ENCODE peak calls at places on chromosomes 5 and 9, in four cellular contexts. P is cardiac fibroblast, T is stomach, D is heart left ventricle. N is an unnamed sample.

GRCh38 chr5:113202904-113203716 is 226.5 kb downstream of the DCP2 start:
- DNase-seq in P (peak), D (peak), T (peak), N (peak)

GRCh38 chr5:121974261-121974660 is 12.5 kb downstream of the SRFBP1 start:
- DNase-seq in T (no peak), P (peak), D (no peak), N (no peak)

GRCh38 chr9:127021664-127022337 is 100.6 kb downstream of the ANGPTL2 start:
- DNase-seq in T (peak), P (peak), D (peak), N (peak)

GRCh38 chr5:145811834-145812625 is 23.1 kb downstream of the PRELID2 start:
- DNase-seq in T (no peak), D (no peak), P (peak), N (no peak)

GRCh38 chr5:135569755-135570452 is 8.9 kb downstream of the CXCL14 start:
- DNase-seq in T (peak), P (peak), D (no peak), N (peak)

GRCh38 chr5:33888582-33888981 is 3.2 kb downstream of the ADAMTS12 start:
- DNase-seq in D (no peak), T (no peak), P (peak), N (no peak)

GRCh38 chr5:40649493-40650030 is 30.2 kb upstream of the PTGER4 start:
- DNase-seq in T (no peak), D (no peak), P (no peak), N (no peak)

GRCh38 chr9:86282979-86283535 is 719 bp upstream of the ISCA1 start:
- DNase-seq in T (no peak), D (no peak), P (peak), N (no peak)

GRCh38 chr5:114324282-114324681 is 37.6 kb upstream of the KCNN2 start:
- DNase-seq in D (no peak), P (no peak), T (no peak), N (no peak)

GRCh38 chr5:177300236-177300880 is 3.2 kb downstream of the RAB24 start:
- DNase-seq in T (peak), D (peak), P (peak), N (peak)
- TF ChIP-seq CTCF in T (no peak), D (no peak), P (peak), N (no peak)

GRCh38 chr9:32550046-32550608 is 2.0 kb upstream of the SMIM27 start:
- DNase-seq in D (no peak), T (no peak), P (peak), N (peak)
- TF ChIP-seq CTCF in D (no peak), T (no peak), P (no peak), N (no peak)

DNA sequence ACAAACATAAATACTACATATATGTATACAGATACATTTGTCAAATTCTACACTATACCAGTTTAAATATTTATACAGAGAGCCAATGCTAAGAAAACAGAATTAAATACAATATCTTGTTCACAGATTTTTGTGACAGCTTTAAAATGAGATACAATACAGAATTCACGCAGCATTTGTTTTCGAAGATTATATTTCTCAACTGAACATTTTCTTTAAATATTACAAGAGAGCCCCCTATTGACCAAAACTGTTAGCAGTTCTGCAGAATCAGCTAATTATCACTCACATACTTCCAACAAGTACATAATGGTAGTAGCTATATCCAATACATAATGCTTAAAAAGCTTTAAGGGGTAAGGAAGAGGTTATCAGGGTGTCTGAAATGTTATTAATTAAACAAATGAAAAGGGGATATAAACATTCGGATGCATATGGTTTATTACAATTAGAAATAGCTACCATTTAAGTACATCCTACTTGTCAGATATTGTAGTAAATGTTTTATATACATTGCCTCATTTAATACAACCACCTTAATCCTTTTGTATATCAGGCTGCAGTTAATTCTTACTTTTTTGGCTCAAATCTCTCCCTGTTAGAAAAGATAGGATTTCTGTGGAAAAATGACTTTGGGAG is 31.7 kb downstream of the ZDHHC21 start:
- DNase-seq in P (peak), D (no peak), T (no peak), N (no peak)
- TF ChIP-seq CTCF in P (peak), D (peak), T (peak), N (peak)

GRCh38 chr9:130862747-130863146 is 27.7 kb downstream of the ABL1 start:
- DNase-seq in T (no peak), D (no peak), P (no peak), N (no peak)

GRCh38 chr9:130858734-130859705 is 24.0 kb downstream of the ABL1 start:
- DNase-seq in P (peak), T (no peak), D (no peak), N (no peak)

GRCh38 chr9:130862217-130862616 is 27.2 kb downstream of the ABL1 start:
- DNase-seq in D (no peak), T (no peak), P (no peak), N (no peak)

GRCh38 chr9:130861372-130862180 is 26.5 kb downstream of the ABL1 start:
- DNase-seq in D (no peak), T (no peak), P (no peak), N (no peak)

DNA sequence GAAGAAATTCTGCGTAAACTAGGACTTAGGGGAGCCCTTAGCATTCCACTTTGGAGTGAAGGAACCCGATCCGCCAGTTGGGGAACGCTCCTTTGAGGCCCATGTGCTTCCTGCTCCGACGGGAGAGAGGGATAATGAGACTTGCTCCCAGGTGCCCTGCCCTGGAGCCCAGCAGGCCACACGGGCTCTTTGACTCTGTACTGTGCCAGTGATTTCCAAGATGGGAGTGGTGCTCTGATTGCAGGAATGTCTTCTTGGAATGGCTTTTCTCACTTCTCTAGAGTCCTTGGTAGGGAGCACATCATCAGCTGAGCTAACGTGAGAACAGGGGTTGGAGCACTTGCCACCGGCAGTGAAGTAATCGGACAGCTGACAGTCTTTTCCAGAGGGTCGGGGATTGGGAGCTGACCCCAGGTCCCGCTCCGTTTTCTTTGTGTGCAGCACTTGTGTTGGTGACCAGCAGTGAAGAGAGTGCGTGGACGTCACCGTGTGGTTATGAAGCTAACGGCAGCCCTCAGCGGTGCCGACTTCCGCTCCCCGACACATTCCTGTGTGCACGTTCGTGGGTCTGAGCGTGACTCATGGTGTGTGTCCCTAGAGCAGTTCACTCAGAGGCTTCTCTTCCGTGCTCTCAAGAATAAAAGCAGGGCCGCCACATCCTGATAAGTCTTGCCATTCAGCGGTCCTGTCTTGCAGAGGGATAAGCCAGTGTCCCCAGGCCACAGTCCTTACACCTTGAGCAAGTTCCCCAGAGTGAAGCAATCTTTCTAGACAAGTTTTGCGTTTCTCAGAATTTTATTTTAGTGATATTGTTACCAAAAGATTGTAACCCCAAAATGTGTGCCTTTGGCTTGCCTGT is 25.6 kb downstream of the ABL1 start:
- DNase-seq in D (peak), P (peak), T (peak), N (no peak)
- TF ChIP-seq CTCF in D (peak), P (peak), T (peak), N (no peak)

GRCh38 chr5:103256178-103256577 is 2.4 kb upstream of the MACIR start:
- DNase-seq in T (no peak), P (no peak), D (no peak), N (no peak)
- TF ChIP-seq CTCF in T (no peak), P (peak), D (peak), N (no peak)

GRCh38 chr5:92911851-92912250 is 669.2 kb downstream of the NR2F1-AS1 start:
- DNase-seq in P (no peak), T (no peak), D (no peak), N (no peak)

GRCh38 chr5:92908952-92909351 is 672.1 kb downstream of the NR2F1-AS1 start:
- DNase-seq in P (no peak), D (no peak), T (no peak), N (no peak)

GRCh38 chr5:92911293-92911692 is 669.7 kb downstream of the NR2F1-AS1 start:
- DNase-seq in D (no peak), P (no peak), T (no peak), N (no peak)

GRCh38 chr5:92907914-92908606 is 673.0 kb downstream of the NR2F1-AS1 start:
- DNase-seq in T (no peak), D (no peak), P (peak), N (no peak)

GRCh38 chr5:92909545-92909962 is 671.5 kb downstream of the NR2F1-AS1 start:
- DNase-seq in T (no peak), D (no peak), P (no peak), N (peak)
- TF ChIP-seq CTCF in T (no peak), D (peak), P (peak), N (peak)

N was measured in nephron progenitor cell.